ENCODE peak calls at places on chromosomes 5 and 9, in four cellular contexts. M, N, F and O are unnamed samples.

GRCh38 chr5:19322716-19323485 is 665.1 kb downstream of the CDH18 start:
- DNase-seq in N (no peak), M (peak; percentile 65), F (no peak), O (no peak)

GRCh38 chr5:15499528-15500325 is at the start of gene FBXL7:
- DNase-seq in F (peak; percentile 3), M (peak; percentile 85), N (peak; percentile 72), O (peak; percentile 69)

GRCh38 chr9:88218721-88219120 is 80.4 kb upstream of the SPATA31C2 start:
- DNase-seq in M (no peak), F (no peak), N (no peak), O (peak; percentile 27)

GRCh38 chr5:132180134-132180745 is 47.4 kb downstream of the P4HA2 start:
- DNase-seq in M (peak; percentile 79), N (peak; percentile 77), F (no peak), O (peak; percentile 41)

GRCh38 chr5:39189297-39189955 is 29.9 kb downstream of the FYB1 start:
- DNase-seq in N (no peak), M (no peak), F (no peak), O (no peak)

GRCh38 chr5:110377411-110378392 is 348.8 kb downstream of the TMEM232 start:
- DNase-seq in N (peak; percentile 78), M (peak; percentile 70), F (no peak), O (peak; percentile 7)

GRCh38 chr5:93582677-93583524 is at the start of gene NR2F1:
- DNase-seq in F (no peak), M (peak; percentile 99), N (peak; percentile 100), O (peak; percentile 94)

GRCh38 chr5:111069839-111070238 is 1.7 kb upstream of the TSLP start:
- DNase-seq in M (peak; percentile 51), N (peak; percentile 90), F (no peak), O (peak; percentile 61)

GRCh38 chr5:30050056-30050815 is 1143.2 kb upstream of the CDH6 start:
- DNase-seq in M (peak; percentile 40), F (no peak), N (no peak), O (no peak)

GRCh38 chr5:68242743-68243142 is 27.2 kb downstream of the PIK3R1 start:
- DNase-seq in M (peak; percentile 82), N (peak; percentile 83), F (no peak), O (peak; percentile 34)

GRCh38 chr5:83322273-83322924 is 149.1 kb upstream of the VCAN start:
- DNase-seq in M (no peak), N (no peak), F (no peak), O (peak; percentile 7)

GRCh38 chr9:107283621-107284616 is 840 bp downstream of the RAD23B start:
- DNase-seq in M (peak; percentile 70), F (peak; percentile 87), N (peak; percentile 71), O (peak; percentile 39)

GRCh38 chr5:131186561-131187256 is 16.0 kb downstream of the LYRM7 start:
- DNase-seq in N (peak; percentile 25), F (no peak), M (peak; percentile 11), O (no peak)

GRCh38 chr5:174800435-174800834 is 76.1 kb downstream of the MSX2 start:
- DNase-seq in M (no peak), F (no peak), N (no peak), O (no peak)

GRCh38 chr9:70429899-70430298 is 15.4 kb upstream of the KLF9 start:
- DNase-seq in N (no peak), M (no peak), F (no peak), O (no peak)

GRCh38 chr5:346229-346935 is 24.9 kb downstream of the AHRR start:
- DNase-seq in M (no peak), F (no peak), N (no peak), O (no peak)

GRCh38 chr9:133508046-133508445 is 16.7 kb downstream of the MYMK start:
- DNase-seq in N (no peak), M (no peak), F (no peak), O (no peak)

GRCh38 chr9:133505186-133505830 is 19.5 kb downstream of the MYMK start:
- DNase-seq in M (no peak), F (no peak), N (peak; percentile 65), O (peak; percentile 13)

GRCh38 chr9:133505901-133506652 is 18.7 kb downstream of the MYMK start:
- DNase-seq in N (peak; percentile 91), M (no peak), F (no peak), O (no peak)

GRCh38 chr9:133507246-133507965 is 17.4 kb downstream of the MYMK start:
- DNase-seq in F (no peak), M (no peak), N (no peak), O (no peak)

GRCh38 chr9:133506653-133507038 is 18.1 kb downstream of the MYMK start:
- DNase-seq in F (no peak), N (peak; percentile 97), M (peak; percentile 54), O (peak; percentile 92)
- TF ChIP-seq CTCF in F (no peak), N (peak; percentile 16), M (no peak), O (peak; percentile 37)

GRCh38 chr9:91421022-91421765 is 2.4 kb downstream of the NFIL3 start:
- DNase-seq in M (peak; percentile 59), F (no peak), N (peak; percentile 39), O (no peak)
- TF ChIP-seq CTCF in M (peak; percentile 53), F (peak; percentile 37), N (peak; percentile 31), O (peak; percentile 72)

DNA sequence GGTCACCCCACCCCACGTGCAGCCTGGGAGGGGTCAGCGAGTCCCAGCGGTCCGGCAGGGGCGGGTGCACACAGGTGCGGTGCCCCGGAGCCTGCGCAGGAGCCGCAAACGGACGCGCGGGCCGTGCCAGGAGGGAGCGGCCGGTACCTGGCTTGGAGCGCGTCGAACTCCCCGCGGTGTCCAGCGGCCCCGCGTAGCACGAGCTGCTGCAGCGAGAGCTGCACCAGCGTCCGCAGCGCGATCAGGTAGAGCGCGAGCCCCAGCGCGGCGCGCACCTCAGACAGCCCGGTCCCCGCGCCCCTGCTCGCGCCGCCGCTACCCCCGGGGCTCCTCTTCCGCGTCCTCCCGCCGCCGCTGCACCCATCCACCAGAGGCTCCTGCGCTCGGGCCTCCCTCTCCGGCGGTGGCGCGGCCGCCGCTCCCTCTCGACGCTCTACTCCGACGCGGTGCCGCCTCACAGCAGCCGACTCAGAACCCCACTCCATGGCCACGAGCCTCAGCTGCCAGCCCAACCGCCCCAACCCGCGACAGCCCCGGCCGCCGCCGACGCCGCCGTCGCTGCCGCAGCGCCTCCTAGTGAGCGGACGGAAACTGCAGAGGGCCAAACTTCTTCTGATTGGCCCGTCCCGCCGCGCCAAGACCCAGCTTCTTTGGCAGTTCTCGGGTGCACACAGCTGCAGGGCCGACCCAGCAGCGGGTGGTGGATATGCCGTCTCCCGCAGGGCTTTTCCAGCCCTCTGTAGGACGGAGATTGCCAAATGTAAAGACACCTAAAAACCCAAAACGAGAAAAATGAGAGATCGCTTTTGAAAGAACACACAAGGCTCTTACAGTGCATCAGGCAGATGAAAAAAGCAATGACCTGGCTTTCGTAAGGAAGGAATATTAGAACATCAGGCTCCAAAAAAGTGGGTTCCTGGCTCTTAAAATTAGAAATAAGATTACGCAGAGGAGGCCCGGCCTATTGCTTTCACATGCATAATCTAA is at the start of gene ERMP1:
- DNase-seq in F (peak; percentile 91), N (peak; percentile 73), M (peak; percentile 82), O (peak; percentile 75)
- TF ChIP-seq CTCF in F (peak; percentile 80), N (peak; percentile 49), M (peak; percentile 79), O (peak; percentile 95)

GRCh38 chr5:160968480-160968879 is 116.5 kb upstream of the ATP10B start:
- DNase-seq in F (no peak), M (no peak), N (no peak), O (no peak)

DNA sequence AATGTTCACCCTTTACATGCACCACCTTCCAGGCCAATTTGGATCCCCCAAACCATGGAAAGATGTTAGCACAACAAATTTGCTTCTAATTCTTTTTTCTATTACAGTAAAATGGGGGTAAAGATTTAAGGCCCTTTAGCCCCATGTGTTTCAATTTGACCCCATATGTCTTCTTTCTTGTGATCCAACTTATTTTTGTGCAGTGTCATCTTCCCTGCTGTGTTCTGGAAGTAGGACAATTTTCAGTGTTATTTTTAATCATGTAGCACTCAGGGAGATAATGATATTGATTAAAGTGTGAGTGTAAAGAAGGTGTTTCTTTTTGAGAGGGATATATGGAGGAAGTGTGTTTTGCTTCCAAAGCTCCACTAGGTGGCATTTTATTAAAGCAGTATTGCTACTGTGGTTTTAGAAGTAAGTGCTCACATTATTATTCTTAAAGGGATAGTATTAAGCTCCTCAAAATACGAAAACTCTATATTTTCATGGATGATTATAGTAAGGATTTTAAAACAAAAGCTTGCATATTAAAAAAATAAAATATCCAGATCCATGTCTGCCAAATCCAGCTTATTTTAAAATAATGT is 118.7 kb upstream of the ATP10B start:
- DNase-seq in N (peak; percentile 49), F (no peak), M (peak; percentile 1), O (no peak)
- TF ChIP-seq CTCF in N (peak; percentile 47), F (peak; percentile 44), M (peak; percentile 15), O (no peak)

DNA sequence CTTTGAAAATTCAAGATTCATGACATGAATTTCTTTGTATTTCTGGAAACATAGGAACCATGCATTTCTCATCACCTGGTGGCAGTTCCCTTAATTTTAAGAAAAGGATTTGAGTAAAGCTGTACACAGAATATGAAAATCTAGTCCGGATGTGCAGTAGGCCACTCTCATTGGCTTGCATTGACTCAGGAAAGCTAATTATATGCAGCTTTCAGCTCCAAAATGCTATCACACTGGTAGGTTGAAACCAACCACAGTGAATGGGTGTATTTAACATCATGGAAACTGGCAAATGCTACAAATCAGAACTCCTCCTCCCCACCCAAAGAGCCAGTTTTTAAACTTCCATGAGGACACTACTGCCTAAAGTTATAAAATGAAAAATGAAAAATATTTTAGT is 161.6 kb upstream of the FBXL17 start:
- DNase-seq in F (no peak), N (no peak), M (no peak), O (no peak)
- TF ChIP-seq CTCF in F (no peak), N (no peak), M (no peak), O (no peak)

GRCh38 chr9:122005597-122005996 is 87.5 kb downstream of the TTLL11 start:
- DNase-seq in M (peak; percentile 26), N (no peak), F (no peak), O (peak; percentile 44)
- TF ChIP-seq CTCF in M (peak; percentile 69), N (peak; percentile 55), F (no peak), O (peak; percentile 80)

DNA sequence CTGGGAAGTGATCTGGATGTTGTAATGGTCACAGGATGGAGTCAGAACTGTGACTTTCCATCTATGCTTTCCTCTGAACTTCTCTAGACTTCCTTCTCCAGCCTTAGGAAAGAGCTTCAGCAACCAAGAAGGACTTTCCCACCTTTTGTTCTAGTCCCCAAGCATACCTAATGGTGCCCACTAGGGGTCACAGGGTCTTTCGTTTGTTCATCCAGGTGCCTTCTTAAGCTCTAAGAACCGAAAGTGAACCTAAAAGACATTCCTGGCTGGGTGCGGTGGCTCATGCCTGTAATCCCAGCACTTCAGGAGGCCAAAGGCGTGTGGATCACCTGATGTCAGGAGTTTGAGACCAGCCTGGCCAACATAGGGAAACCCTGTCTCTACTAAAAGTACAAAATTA is 1.8 kb upstream of the WNT8A start:
- DNase-seq in N (no peak), M (no peak), F (no peak), O (no peak)
- TF ChIP-seq CTCF in N (no peak), M (no peak), F (peak; percentile 24), O (peak; percentile 17)